ENCODE peak calls at places on chromosomes 13 and 19, in five cellular contexts. D is AG09309, Q is A172, O is fibroblast of lung, B is nucleus accumbens. S is an unnamed sample.

GRCh38 chr19:58538257-58539168 is 5.4 kb upstream of the TRIM28 start:
- DNase-seq in D (no peak), Q (no peak), O (no peak), B (no peak), S (no peak)

GRCh38 chr13:106117035-106117434 is 418.4 kb downstream of the EFNB2 start:
- DNase-seq in D (peak; percentile 47), Q (no peak), O (peak; percentile 64), B (no peak), S (no peak)

GRCh38 chr19:49473868-49474544 is at the start of gene FLT3LG:
- DNase-seq in D (peak; percentile 34), Q (peak; percentile 61), O (peak; percentile 78), B (no peak), S (peak; percentile 54)

GRCh38 chr13:32790731-32791130 is 204.5 kb downstream of the PDS5B start:
- DNase-seq in D (no peak), Q (peak; percentile 8), O (no peak), B (no peak), S (no peak)

GRCh38 chr19:53555352-53555751 is 17.4 kb downstream of the ZNF331 start:
- DNase-seq in D (no peak), Q (no peak), O (no peak), B (no peak), S (no peak)

GRCh38 chr13:33636955-33637670 is 180.8 kb upstream of the RFC3 start:
- DNase-seq in D (no peak), Q (no peak), O (no peak), B (no peak), S (no peak)

GRCh38 chr19:44755219-44755618 is 6.7 kb downstream of the BCL3 start:
- DNase-seq in D (no peak), Q (no peak), O (no peak), B (no peak), S (no peak)

GRCh38 chr13:51894239-51894638 is 32.5 kb downstream of the CCDC70 start:
- DNase-seq in D (no peak), Q (peak; percentile 36), O (no peak), B (no peak), S (no peak)

GRCh38 chr19:56273563-56274117 is 1.1 kb downstream of the EDDM13 start:
- DNase-seq in D (no peak), Q (peak; percentile 66), O (no peak), B (no peak), S (no peak)

GRCh38 chr19:17385878-17386611 is 8.0 kb downstream of the CCDC194 start:
- DNase-seq in D (no peak), Q (peak; percentile 43), O (peak; percentile 51), B (no peak), S (no peak)

GRCh38 chr13:75446874-75447273 is 35.1 kb downstream of the TBC1D4 start:
- DNase-seq in D (no peak), Q (no peak), O (no peak), B (no peak), S (no peak)

GRCh38 chr19:49601482-49602038 is 10.6 kb downstream of the PRR12 start:
- DNase-seq in D (no peak), Q (no peak), O (no peak), B (no peak), S (no peak)